ENCODE peak calls at places on chromosomes 11 and 22, in seven cellular contexts. S is epithelial cell of proximal tubule; Y is NCI-H1417; R is keratinocyte; L is stimulated activated CD4-positive, alpha-beta T cell treated with anti-CD3 and anti-CD28 coated beads, Interleukin-1b, Interleukin-23, amount 100 ng/mL, for 24 hours; I is left ventricle myocardium inferior; A is DMS53. P is an unnamed sample.

GRCh38 chr11:221998-222789 is 13.9 kb downstream of the SIRT3 start:
- DNase-seq in S (no peak), Y (no peak), R (no peak), L (no peak), I (no peak), A (no peak), P (no peak)

GRCh38 chr11:126354631-126355323 is 709 bp upstream of the ST3GAL4 start:
- DNase-seq in S (no peak), Y (no peak), R (no peak), L (no peak), I (peak; percentile 12), A (no peak), P (peak; percentile 26)

GRCh38 chr11:128531588-128531987 is 55.8 kb downstream of the ETS1 start:
- DNase-seq in S (no peak), Y (no peak), R (no peak), L (no peak), I (no peak), A (no peak), P (no peak)

GRCh38 chr22:47051435-47052175 is 289.2 kb downstream of the TBC1D22A start:
- DNase-seq in S (no peak), Y (peak; percentile 68), R (no peak), L (no peak), I (no peak), A (no peak), P (peak; percentile 87)

GRCh38 chr11:12137005-12137690 is 26.8 kb downstream of the MICAL2 start:
- DNase-seq in S (no peak), Y (no peak), R (no peak), L (no peak), I (no peak), A (no peak), P (peak; percentile 93)

GRCh38 chr11:73294604-73295003 is 13.5 kb upstream of the ARHGEF17 start:
- DNase-seq in S (no peak), Y (no peak), R (no peak), L (no peak), I (no peak), A (no peak), P (no peak)

GRCh38 chr11:20417771-20418170 is 30.3 kb downstream of the PRMT3 start:
- DNase-seq in S (no peak), Y (no peak), R (no peak), L (no peak), I (no peak), A (no peak), P (no peak)

GRCh38 chr11:86502137-86502536 is 127.5 kb downstream of the CCDC81 start:
- DNase-seq in S (no peak), Y (peak; percentile 18), R (no peak), L (no peak), I (no peak), A (peak; percentile 81), P (no peak)

GRCh38 chr22:49599691-49600451 is 227.8 kb downstream of the BRD1 start:
- DNase-seq in S (no peak), Y (no peak), R (no peak), L (no peak), I (no peak), A (no peak), P (no peak)

GRCh38 chr11:85663080-85663729 is 1.7 kb downstream of the CREBZF start:
- DNase-seq in S (no peak), Y (no peak), R (no peak), L (no peak), I (no peak), A (peak; percentile 56), P (peak; percentile 52)

P was measured in NCI-H69.